ENCODE peak calls at places on chromosomes 3 and 15, in six cellular contexts. E is AG04450; Z is cardiac muscle cell; D is ovary; H is sigmoid colon; K is CD8-positive, alpha-beta memory T cell. O is an unnamed sample.

GRCh38 chr15:63381301-63382192 is at the start of gene CA12:
- DNase-seq in K (no peak), H (peak; percentile 51), D (no peak), E (no peak), Z (peak; percentile 44), O (no peak)

GRCh38 chr15:77420610-77421369 is at the start of gene HMG20A:
- DNase-seq in Z (peak; percentile 79), H (peak; percentile 80), K (peak; percentile 11), D (peak; percentile 82), E (peak; percentile 63), O (peak; percentile 38)

GRCh38 chr3:184786271-184787010 is 25.5 kb upstream of the VPS8 start:
- DNase-seq in H (peak; percentile 81), D (peak; percentile 42), Z (no peak), K (no peak), E (peak; percentile 74), O (no peak)

GRCh38 chr3:47008258-47008671 is 28.8 kb downstream of the NBEAL2 start:
- DNase-seq in E (no peak), K (no peak), H (peak; percentile 65), D (no peak), Z (no peak), O (no peak)

GRCh38 chr3:161163297-161163696 is 57.8 kb upstream of the NMD3 start:
- DNase-seq in Z (no peak), K (no peak), D (no peak), H (no peak), E (peak; percentile 72), O (no peak)

GRCh38 chr15:77798151-77798550 is 165.4 kb upstream of the LINGO1 start:
- DNase-seq in E (no peak), H (no peak), D (no peak), K (no peak), Z (no peak), O (no peak)

GRCh38 chr3:171974986-171975837 is 64.2 kb upstream of the FNDC3B start:
- DNase-seq in E (peak; percentile 61), Z (no peak), H (no peak), K (no peak), D (no peak), O (no peak)

GRCh38 chr3:106820726-106821362 is 556.4 kb upstream of the CCDC54 start:
- DNase-seq in E (no peak), Z (no peak), K (no peak), D (no peak), H (no peak), O (no peak)

GRCh38 chr3:174529298-174529697 is 329.8 kb upstream of the NAALADL2 start:
- DNase-seq in K (no peak), D (no peak), H (no peak), Z (no peak), E (no peak), O (no peak)

GRCh38 chr3:185815391-185816282 is 9.2 kb downstream of the IGF2BP2 start:
- DNase-seq in E (no peak), H (no peak), K (no peak), Z (no peak), D (no peak), O (no peak)

GRCh38 chr15:80183886-80184285 is 31.1 kb downstream of the FAH start:
- DNase-seq in D (no peak), Z (no peak), H (no peak), E (no peak), K (no peak), O (no peak)

GRCh38 chr3:37957185-37957936 is 33.2 kb upstream of the VILL start:
- DNase-seq in K (no peak), D (no peak), H (no peak), E (no peak), Z (no peak), O (no peak)

GRCh38 chr15:91289324-91289723 is 189.3 kb downstream of the SV2B start:
- DNase-seq in Z (no peak), E (no peak), K (no peak), H (no peak), D (no peak), O (no peak)

GRCh38 chr3:50674349-50675178 is at the start of gene DOCK3:
- DNase-seq in K (peak; percentile 52), D (peak; percentile 58), H (peak; percentile 82), Z (peak; percentile 83), E (no peak), O (peak; percentile 41)

GRCh38 chr15:101188517-101189340 is 63.1 kb downstream of the CHSY1 start:
- DNase-seq in D (peak; percentile 65), H (no peak), E (no peak), Z (no peak), K (no peak), O (no peak)

GRCh38 chr3:158233791-158234190 is 123.9 kb downstream of the RSRC1 start:
- DNase-seq in K (no peak), H (no peak), D (no peak), Z (no peak), E (no peak), O (no peak)

GRCh38 chr15:100732359-100733055 is 130.1 kb downstream of the ASB7 start:
- DNase-seq in D (no peak), E (no peak), Z (no peak), H (no peak), K (no peak), O (no peak)

GRCh38 chr3:126036056-126036549 is 47.8 kb downstream of the SLC41A3 start:
- DNase-seq in H (peak; percentile 40), D (no peak), K (no peak), E (no peak), Z (no peak), O (no peak)

GRCh38 chr3:51350751-51351150 is 34.3 kb upstream of the MANF start:
- DNase-seq in E (no peak), Z (no peak), K (no peak), H (peak; percentile 11), D (no peak), O (no peak)

GRCh38 chr15:29337156-29337959 is 67.7 kb upstream of the NSMCE3 start:
- DNase-seq in D (no peak), K (no peak), Z (no peak), H (no peak), E (no peak), O (no peak)

GRCh38 chr15:59879506-59879905 is 124.6 kb upstream of the FOXB1 start:
- DNase-seq in H (no peak), E (no peak), K (no peak), Z (no peak), D (no peak), O (no peak)

GRCh38 chr3:127135241-127136023 is 57.5 kb upstream of the PRR23E start:
- DNase-seq in H (no peak), K (no peak), E (no peak), D (no peak), Z (peak; percentile 77), O (peak; percentile 56)

GRCh38 chr3:56810912-56811544 is 9.3 kb upstream of the ARHGEF3 start:
- DNase-seq in H (no peak), Z (no peak), D (no peak), E (no peak), K (no peak), O (no peak)

GRCh38 chr3:31976302-31976701 is 4.8 kb downstream of the OSBPL10 start:
- DNase-seq in H (no peak), K (no peak), Z (no peak), D (no peak), E (no peak), O (no peak)

GRCh38 chr15:52331490-52332240 is 36.1 kb upstream of the MYO5C start:
- DNase-seq in K (no peak), H (no peak), Z (peak; percentile 28), E (no peak), D (no peak), O (no peak)

GRCh38 chr3:146625117-146625775 is 20.1 kb upstream of the PLSCR5 start:
- DNase-seq in Z (no peak), K (no peak), E (no peak), D (no peak), H (no peak), O (no peak)

GRCh38 chr15:78216276-78217229 is 17.8 kb downstream of the ACSBG1 start:
- DNase-seq in K (no peak), H (peak; percentile 95), D (no peak), E (no peak), Z (no peak), O (no peak)

GRCh38 chr15:85609492-85609891 is 185.2 kb downstream of the KLHL25 start:
- DNase-seq in Z (no peak), E (no peak), H (no peak), D (no peak), K (no peak), O (no peak)

GRCh38 chr15:85604194-85604593 is 190.5 kb downstream of the KLHL25 start:
- DNase-seq in D (no peak), Z (no peak), K (no peak), E (no peak), H (no peak), O (no peak)

GRCh38 chr15:85606721-85607120 is 188.0 kb downstream of the KLHL25 start:
- DNase-seq in D (no peak), K (no peak), Z (no peak), H (no peak), E (no peak), O (no peak)

GRCh38 chr15:85607842-85608241 is 186.9 kb downstream of the KLHL25 start:
- DNase-seq in Z (no peak), D (no peak), H (no peak), E (peak; percentile 54), K (no peak), O (no peak)

GRCh38 chr15:85607141-85607806 is 187.5 kb downstream of the KLHL25 start:
- DNase-seq in Z (no peak), E (no peak), H (no peak), D (no peak), K (no peak), O (no peak)
- H3K27ac ChIP-seq in Z (no peak overlapping the region), E (no peak overlapping the region), H (peak overlapping the region; percentile 73), D (no peak overlapping the region), K (no peak overlapping the region), O (no peak overlapping the region)

GRCh38 chr15:75713338-75713895 is 769 bp upstream of the CSPG4 start:
- DNase-seq in Z (peak; percentile 72), E (no peak), K (no peak), H (peak; percentile 92), D (peak; percentile 69), O (no peak)
- H3K27ac ChIP-seq in Z (peak overlapping the region; percentile 73), E (no peak overlapping the region), K (no peak overlapping the region), H (peak overlapping the region; percentile 97), D (peak overlapping the region; percentile 30), O (no peak overlapping the region)

DNA sequence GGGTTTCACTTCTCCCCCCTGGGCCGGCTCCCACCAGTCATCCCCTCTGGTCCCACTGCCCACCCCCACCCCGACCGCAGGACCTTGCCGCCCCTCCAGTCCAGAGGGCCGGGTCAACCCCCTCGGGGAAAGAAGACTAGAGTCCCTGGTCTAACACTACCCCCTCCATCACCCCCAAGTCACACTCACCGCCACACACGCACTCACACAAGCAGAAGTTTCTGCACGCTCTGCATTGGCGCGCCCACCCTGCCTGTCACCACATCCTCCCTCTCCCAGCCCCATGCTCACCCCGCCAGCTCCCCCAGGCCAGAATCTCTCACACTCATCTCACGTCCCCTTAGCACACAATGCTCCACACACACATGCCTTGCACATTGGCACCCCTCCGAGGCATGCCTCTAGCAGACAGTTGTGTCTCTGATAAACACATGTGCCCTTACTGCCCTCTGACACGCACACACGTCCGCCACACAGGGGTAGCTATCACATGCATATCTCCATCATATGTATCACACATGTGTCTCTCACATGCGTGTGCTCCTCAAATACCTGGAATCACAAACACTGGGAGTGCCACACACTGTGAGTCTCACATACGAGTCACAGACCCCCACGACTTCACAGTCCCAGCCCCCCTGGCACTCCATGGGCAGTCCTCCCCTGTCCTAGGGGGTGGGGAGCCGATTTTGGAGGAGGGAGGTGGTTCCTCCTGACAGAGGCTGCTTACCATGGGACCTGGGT is 760 bp downstream of the FBLN2 start:
- DNase-seq in D (no peak), E (no peak), K (no peak), Z (no peak), H (no peak), O (no peak)
- H3K27ac ChIP-seq in D (no peak overlapping the region), E (no peak overlapping the region), K (no peak overlapping the region), Z (no peak overlapping the region), H (peak overlapping the region; percentile 47), O (no peak overlapping the region)

GRCh38 chr3:197554196-197554561 is 1.6 kb downstream of the BDH1 start:
- DNase-seq in D (no peak), Z (no peak), H (no peak), K (no peak), E (no peak), O (no peak)
- H3K27ac ChIP-seq in D (no peak overlapping the region), Z (peak overlapping the region; percentile 80), H (peak overlapping the region; percentile 84), K (peak overlapping the region; percentile 81), E (peak overlapping the region; percentile 89), O (peak overlapping the region; percentile 99)